ENCODE peak calls at places on chromosomes 6 and 20, in five cellular contexts. E is right cardiac atrium, Z is GM13977, U is aorta, Y is GM18507. P is an unnamed sample.

GRCh38 chr6:41272591-41273175 is 13.8 kb downstream of the TREM1 start:
- DNase-seq in E (no peak), Z (no peak), U (no peak), Y (no peak), P (no peak)

GRCh38 chr6:67717281-67717680 is 917.8 kb upstream of the ADGRB3 start:
- DNase-seq in E (no peak), Z (no peak), U (peak), Y (no peak), P (no peak)

GRCh38 chr20:7770578-7770977 is 169.7 kb downstream of the HAO1 start:
- DNase-seq in E (no peak), Z (peak), U (no peak), Y (no peak), P (no peak)

GRCh38 chr6:21608610-21609009 is 15.1 kb downstream of the SOX4 start:
- DNase-seq in E (no peak), Z (no peak), U (no peak), Y (no peak), P (no peak)

GRCh38 chr6:96990462-96990861 is 65.9 kb downstream of the KLHL32 start:
- DNase-seq in E (no peak), Z (no peak), U (no peak), Y (no peak), P (no peak)

GRCh38 chr6:107491059-107491609 is 1.2 kb downstream of the SOBP start:
- DNase-seq in E (peak), Z (peak), U (peak), Y (no peak), P (peak)

GRCh38 chr6:112027942-112028674 is 25.8 kb upstream of the CCN6 start:
- DNase-seq in E (no peak), Z (no peak), U (no peak), Y (no peak), P (no peak)

GRCh38 chr6:35049346-35049745 is 91.8 kb downstream of the TCP11 start:
- DNase-seq in E (no peak), Z (no peak), U (peak), Y (no peak), P (no peak)

GRCh38 chr6:168089186-168090063 is 10.4 kb upstream of the FRMD1 start:
- DNase-seq in E (no peak), Z (no peak), U (no peak), Y (no peak), P (peak)

GRCh38 chr20:51193066-51193772 is 170.3 kb upstream of the KCNG1 start:
- DNase-seq in E (no peak), Z (no peak), U (no peak), Y (no peak), P (no peak)

GRCh38 chr20:25624500-25624939 is 706 bp upstream of the NANP start:
- DNase-seq in E (no peak), Z (no peak), U (no peak), Y (no peak), P (no peak)

GRCh38 chr6:31734703-31735500 is 1.4 kb downstream of the CLIC1 start:
- DNase-seq in E (peak), Z (peak), U (peak), Y (no peak), P (no peak)

GRCh38 chr6:76264466-76264865 is 192.0 kb upstream of the IMPG1 start:
- DNase-seq in E (no peak), Z (no peak), U (no peak), Y (no peak), P (no peak)

GRCh38 chr20:34262488-34263288 is 21.5 kb downstream of the ASIP start:
- DNase-seq in E (peak), Z (no peak), U (no peak), Y (no peak), P (peak)

GRCh38 chr6:26743941-26744699 is 84.6 kb upstream of the ZNF322 start:
- DNase-seq in E (no peak), Z (peak), U (no peak), Y (no peak), P (no peak)

GRCh38 chr6:79574636-79575035 is 37.4 kb upstream of the LCA5 start:
- DNase-seq in E (no peak), Z (no peak), U (no peak), Y (no peak), P (no peak)

GRCh38 chr6:3610206-3610605 is 141.3 kb downstream of the PXDC1 start:
- DNase-seq in E (no peak), Z (no peak), U (no peak), Y (no peak), P (no peak)

GRCh38 chr20:1187605-1188171 is 2.9 kb upstream of the TMEM74B start:
- DNase-seq in E (no peak), Z (no peak), U (no peak), Y (no peak), P (no peak)

GRCh38 chr6:14542670-14543366 is 425.2 kb downstream of the CD83 start:
- DNase-seq in E (no peak), Z (peak), U (no peak), Y (peak), P (no peak)

GRCh38 chr6:83352413-83352812 is 78.4 kb downstream of the ME1 start:
- DNase-seq in E (no peak), Z (no peak), U (no peak), Y (no peak), P (no peak)

GRCh38 chr6:163392533-163392932 is 22.0 kb upstream of the QKI start:
- DNase-seq in E (peak), Z (no peak), U (no peak), Y (no peak), P (no peak)

GRCh38 chr6:25706314-25707014 is 48.1 kb upstream of the SLC17A4 start:
- DNase-seq in E (peak), Z (no peak), U (no peak), Y (no peak), P (peak)

GRCh38 chr6:169263374-169263773 is 9.7 kb upstream of the THBS2 start:
- DNase-seq in E (no peak), Z (no peak), U (no peak), Y (no peak), P (no peak)

GRCh38 chr6:33737267-33738026 is 9.3 kb downstream of the IP6K3 start:
- DNase-seq in E (peak), Z (no peak), U (no peak), Y (no peak), P (no peak)

GRCh38 chr20:30168800-30169138 is 1088.7 kb upstream of the DEFB115 start:
- DNase-seq in E (no peak), Z (no peak), U (no peak), Y (no peak), P (no peak)

GRCh38 chr6:44858998-44859397 is 469.1 kb upstream of the RUNX2 start:
- DNase-seq in E (no peak), Z (no peak), U (no peak), Y (no peak), P (no peak)

P was measured in psoas muscle.